ENCODE peak calls at places on chromosomes 2 and 18, in six cellular contexts. I is HEK293T, Z is anterior cingulate cortex, B is occipital lobe, H is body of pancreas, J is NCI-H1417 treated with DMSO at 0.1 percent for 48 hours. V is an unnamed sample.
A peak's percentile ranks its signal among the peaks of the same experiment; 100 is the strongest.

GRCh38 chr2:134336936-134337335 is 83.1 kb downstream of the MGAT5 start:
- DNase-seq in I (no peak), Z (no peak), B (no peak), H (no peak), J (no peak), V (no peak)

GRCh38 chr18:21740474-21740723 is 193 bp upstream of the MIB1 start:
- DNase-seq in I (peak; percentile 98), Z (peak; percentile 98), B (peak; percentile 99), H (peak; percentile 99), J (no peak), V (no peak)

GRCh38 chr2:133777607-133778006 is 209.3 kb upstream of the NCKAP5 start:
- DNase-seq in I (peak; percentile 19), Z (no peak), B (no peak), H (no peak), J (no peak), V (no peak)

GRCh38 chr2:24435391-24436316 is 55.4 kb upstream of the NCOA1 start:
- DNase-seq in I (no peak), Z (peak; percentile 33), B (peak; percentile 27), H (peak; percentile 47), J (no peak), V (no peak)

GRCh38 chr18:76464281-76465259 is 30.5 kb downstream of the ZNF516 start:
- DNase-seq in I (no peak), Z (no peak), B (no peak), H (no peak), J (no peak), V (no peak)

GRCh38 chr2:20356042-20356441 is 5.4 kb upstream of the PUM2 start:
- DNase-seq in I (no peak), Z (no peak), B (no peak), H (no peak), J (no peak), V (no peak)

GRCh38 chr2:19819097-19820065 is 82.4 kb downstream of the TTC32 start:
- DNase-seq in I (no peak), Z (no peak), B (no peak), H (no peak), J (no peak), V (no peak)

GRCh38 chr2:109218087-109218791 is 89.2 kb downstream of the SH3RF3 start:
- DNase-seq in I (no peak), Z (no peak), B (no peak), H (no peak), J (no peak), V (no peak)

GRCh38 chr2:74502720-74503505 is 3.5 kb upstream of the LBX2 start:
- DNase-seq in I (peak; percentile 53), Z (no peak), B (no peak), H (peak; percentile 67), J (no peak), V (no peak)

GRCh38 chr2:30444283-30444682 is 2.8 kb upstream of the LCLAT1 start:
- DNase-seq in I (no peak), Z (no peak), B (no peak), H (no peak), J (no peak), V (no peak)

GRCh38 chr18:68275616-68276015 is 439.3 kb downstream of the TMX3 start:
- DNase-seq in I (no peak), Z (no peak), B (no peak), H (no peak), J (no peak), V (no peak)

GRCh38 chr2:156118753-156119416 is 213.6 kb downstream of the NR4A2 start:
- DNase-seq in I (no peak), Z (no peak), B (no peak), H (no peak), J (no peak), V (no peak)

GRCh38 chr18:54918060-54918459 is 41.2 kb downstream of the CCDC68 start:
- DNase-seq in I (no peak), Z (no peak), B (no peak), H (no peak), J (no peak), V (no peak)

GRCh38 chr18:26417190-26417589 is 131.2 kb downstream of the KCTD1 start:
- DNase-seq in I (no peak), Z (no peak), B (no peak), H (no peak), J (no peak), V (no peak)

GRCh38 chr2:151097118-151097517 is 164.5 kb downstream of the RBM43 start:
- DNase-seq in I (no peak), Z (no peak), B (no peak), H (no peak), J (no peak), V (no peak)

GRCh38 chr2:121492409-121492808 is 38.3 kb upstream of the RNU4ATAC start:
- DNase-seq in I (no peak), Z (no peak), B (no peak), H (no peak), J (no peak), V (no peak)

GRCh38 chr2:173550143-173550542 is 195.5 kb downstream of the CDCA7 start:
- DNase-seq in I (no peak), Z (no peak), B (no peak), H (no peak), J (no peak), V (no peak)

GRCh38 chr18:32483002-32483401 is 12.3 kb upstream of the GAREM1 start:
- DNase-seq in I (no peak), Z (no peak), B (no peak), H (no peak), J (no peak), V (no peak)

GRCh38 chr2:38266382-38267051 is 110.6 kb downstream of the ATL2 start:
- DNase-seq in I (no peak), Z (no peak), B (no peak), H (no peak), J (no peak), V (no peak)

GRCh38 chr2:23330214-23330613 is 54.8 kb upstream of the KLHL29 start:
- DNase-seq in I (peak; percentile 48), Z (no peak), B (no peak), H (no peak), J (no peak), V (no peak)

V was measured in NCI-H1436 treated with DMSO at 0.1 percent for 48 hours.